ENCODE peak calls at places on chromosomes 7 and 10, in five cellular contexts. V is A549, E is H1, X is K562, C is GM12878. W is an unnamed sample.

GRCh38 chr7:119271147-119271779 is 1001.7 kb upstream of the KCND2 start:
- DNase-seq in V (no peak), E (no peak), X (no peak), C (no peak), W (no peak)

GRCh38 chr7:69677905-69678793 is 79.9 kb downstream of the AUTS2 start:
- DNase-seq in V (no peak), E (no peak), X (no peak), C (no peak), W (no peak)

GRCh38 chr10:94093286-94093905 is 99.7 kb downstream of the PLCE1 start:
- DNase-seq in V (no peak), E (no peak), X (no peak), C (no peak), W (no peak)

GRCh38 chr7:157020514-157021070 is 10.1 kb upstream of the MNX1 start:
- DNase-seq in V (no peak), E (no peak), X (no peak), C (no peak), W (no peak)

GRCh38 chr10:109866168-109866994 is 56.9 kb downstream of the XPNPEP1 start:
- DNase-seq in V (no peak), E (no peak), X (peak), C (no peak), W (no peak)

GRCh38 chr7:101557978-101558741 is 70.9 kb downstream of the MYL10 start:
- DNase-seq in V (no peak), E (no peak), X (no peak), C (no peak), W (no peak)

GRCh38 chr7:101386558-101387199 is 24.0 kb downstream of the COL26A1 start:
- DNase-seq in V (peak), E (peak), X (peak), C (no peak), W (peak)

GRCh38 chr7:29063231-29063630 is 83.1 kb downstream of the CPVL start:
- DNase-seq in V (no peak), E (no peak), X (no peak), C (no peak), W (no peak)

GRCh38 chr10:100866575-100867098 is 46.1 kb upstream of the SLF2 start:
- DNase-seq in V (no peak), E (peak), X (no peak), C (no peak), W (no peak)

GRCh38 chr7:93189235-93189634 is 37.0 kb downstream of the HEPACAM2 start:
- DNase-seq in V (no peak), E (no peak), X (no peak), C (no peak), W (no peak)

GRCh38 chr10:28558923-28559508 is 26.1 kb downstream of the WAC start:
- DNase-seq in V (no peak), E (no peak), X (no peak), C (no peak), W (no peak)

GRCh38 chr10:31721166-31721565 is 207.5 kb downstream of the ARHGAP12 start:
- DNase-seq in V (no peak), E (no peak), X (no peak), C (no peak), W (no peak)

GRCh38 chr10:31725436-31725835 is 203.2 kb downstream of the ARHGAP12 start:
- DNase-seq in V (no peak), E (no peak), X (no peak), C (no peak), W (no peak)

GRCh38 chr10:31724296-31724695 is 204.3 kb downstream of the ARHGAP12 start:
- DNase-seq in V (no peak), E (no peak), X (no peak), C (no peak), W (no peak)

GRCh38 chr10:31728698-31729224 is 199.9 kb downstream of the ARHGAP12 start:
- DNase-seq in V (no peak), E (no peak), X (no peak), C (no peak), W (no peak)

DNA sequence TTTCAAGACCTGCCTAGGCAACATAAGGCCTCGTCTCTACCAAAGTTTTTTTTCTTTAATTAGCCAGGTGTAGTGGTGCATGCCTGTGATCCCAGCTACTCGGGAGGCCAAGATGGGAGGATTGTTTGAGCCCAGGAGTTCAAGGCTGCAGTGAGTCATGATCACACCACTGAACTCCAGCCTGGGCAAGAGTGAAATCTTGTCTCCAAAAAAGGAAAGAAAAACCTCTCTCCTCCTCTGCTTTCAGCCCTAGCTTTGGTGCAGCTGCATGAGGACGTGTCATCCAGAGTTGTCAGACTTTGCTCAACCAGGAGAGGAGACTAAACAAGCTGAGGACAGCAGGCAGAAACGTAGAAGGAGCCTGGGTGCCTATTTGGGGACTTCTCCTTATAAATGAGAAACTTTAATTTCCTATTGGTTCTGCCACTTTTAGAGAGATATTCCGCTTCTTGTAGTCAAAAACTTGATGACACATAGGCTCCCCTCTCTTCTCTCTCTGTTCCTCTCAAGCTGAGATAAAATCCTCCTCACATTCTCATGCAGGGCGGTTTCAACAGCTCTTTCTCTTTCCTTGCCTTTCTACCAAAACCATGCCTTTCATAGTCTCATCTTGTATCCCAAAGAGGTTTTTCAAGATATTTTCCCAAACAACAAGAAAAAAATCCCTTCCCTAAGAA is 205.4 kb downstream of the ARHGAP12 start:
- DNase-seq in V (no peak), E (no peak), X (no peak), C (no peak), W (peak)
- TF ChIP-seq KDM1A in V (no peak), E (no peak), X (no peak), C (no peak), W (no peak)

GRCh38 chr7:126022452-126022851 is 1092.8 kb upstream of the POT1 start:
- DNase-seq in V (no peak), E (no peak), X (no peak), C (no peak), W (no peak)

GRCh38 chr7:126026421-126027088 is 1096.9 kb upstream of the POT1 start:
- DNase-seq in V (no peak), E (no peak), X (no peak), C (no peak), W (no peak)
- TF ChIP-seq KDM1A in V (no peak), E (no peak), X (no peak), C (no peak), W (no peak)

GRCh38 chr7:122161628-122162027 is 17.6 kb upstream of the AASS start:
- DNase-seq in V (no peak), E (no peak), X (no peak), C (no peak), W (no peak)

GRCh38 chr7:122166260-122166659 is 22.2 kb upstream of the AASS start:
- DNase-seq in V (no peak), E (no peak), X (no peak), C (no peak), W (no peak)

GRCh38 chr7:122166708-122167107 is 22.7 kb upstream of the AASS start:
- DNase-seq in V (no peak), E (no peak), X (no peak), C (no peak), W (no peak)
- TF ChIP-seq KDM1A in V (no peak), E (no peak), X (no peak), C (no peak), W (no peak)

GRCh38 chr7:24580283-24580946 is 7.2 kb downstream of the PALS2 start:
- DNase-seq in V (no peak), E (no peak), X (no peak), C (no peak), W (peak)
- TF ChIP-seq KDM1A in V (no peak), E (no peak), X (no peak), C (no peak), W (no peak)